ENCODE peak calls at places on chromosomes 16 and 17, in ten cellular contexts. D is WTC11; A is heart right ventricle; Q is astrocyte of the cerebellum; G is A673; O is NCI-H2081; I is occipital lobe; S is CD8-positive, alpha-beta memory T cell; H is progenitor cell of endocrine pancreas; K is natural killer cell treated with Interleukin-12 subunit alpha and Interleukin-12 subunit beta and Interleukin-15 and Interleukin-18, amount 100 ng/mL, for 72 hours. X is an unnamed sample.

GRCh38 chr17:75059369-75060345 is 12.6 kb downstream of the KCTD2 start:
- DNase-seq in A (no peak), I (peak), H (no peak), G (peak), D (no peak), O (no peak), S (no peak), K (no peak), Q (no peak), X (no peak)

GRCh38 chr16:77669057-77669456 is 53.3 kb upstream of the NUDT7 start:
- DNase-seq in A (no peak), G (no peak), K (no peak), D (no peak), I (no peak), S (no peak), Q (no peak), H (no peak), O (no peak), X (no peak)

GRCh38 chr16:9409753-9410493 is 318.5 kb downstream of the HAPSTR1 start:
- DNase-seq in G (no peak), A (no peak), O (no peak), S (no peak), D (no peak), K (no peak), I (no peak), H (no peak), Q (no peak), X (no peak)

GRCh38 chr17:78979780-78980623 is at the start of gene LGALS3BP:
- DNase-seq in A (peak), G (peak), S (no peak), I (peak), H (peak), D (peak), K (no peak), Q (peak), O (peak), X (no peak)

GRCh38 chr17:46772879-46773620 is 45.4 kb downstream of the WNT3 start:
- DNase-seq in Q (no peak), A (no peak), O (no peak), G (no peak), H (no peak), K (peak), I (no peak), D (peak), S (no peak), X (no peak)

GRCh38 chr17:3546997-3547396 is 10.6 kb downstream of the TRPV3 start:
- DNase-seq in O (no peak), Q (no peak), S (no peak), I (no peak), K (no peak), H (no peak), A (no peak), G (no peak), D (no peak), X (no peak)

GRCh38 chr17:27549251-27549919 is 81.6 kb upstream of the LGALS9 start:
- DNase-seq in D (no peak), G (no peak), I (no peak), Q (no peak), K (no peak), H (no peak), O (no peak), A (peak), S (no peak), X (no peak)

GRCh38 chr16:630815-631405 is at the start of gene WFIKKN1:
- DNase-seq in G (no peak), Q (no peak), H (peak), A (no peak), K (no peak), S (no peak), I (no peak), D (peak), O (no peak), X (no peak)

GRCh38 chr16:85430523-85431381 is 182.4 kb upstream of the GSE1 start:
- DNase-seq in G (no peak), D (peak), O (no peak), I (no peak), A (no peak), K (peak), Q (no peak), S (no peak), H (no peak), X (no peak)

GRCh38 chr17:47937915-47938314 is 3.5 kb upstream of the PNPO start:
- DNase-seq in I (no peak), K (no peak), S (no peak), G (no peak), A (no peak), D (no peak), H (no peak), Q (no peak), O (no peak), X (no peak)

GRCh38 chr16:26158142-26158759 is 466.5 kb downstream of the HS3ST4 start:
- DNase-seq in S (no peak), O (no peak), A (no peak), G (no peak), K (no peak), H (no peak), I (no peak), Q (no peak), D (no peak), X (no peak)

GRCh38 chr16:10871157-10871991 is 5.6 kb upstream of the CIITA start:
- DNase-seq in S (no peak), G (no peak), H (no peak), D (no peak), Q (peak), O (no peak), K (peak), A (peak), I (no peak), X (peak)

GRCh38 chr16:21684199-21684598 is 20.4 kb downstream of the OTOA start:
- DNase-seq in I (no peak), K (no peak), A (no peak), H (no peak), Q (no peak), S (no peak), O (peak), G (peak), D (peak), X (no peak)

GRCh38 chr16:10728035-10728462 is 15.6 kb upstream of the NUBP1 start:
- DNase-seq in S (no peak), K (no peak), Q (no peak), G (no peak), D (no peak), H (no peak), O (no peak), A (no peak), I (no peak), X (no peak)

GRCh38 chr16:24539850-24540484 is 601 bp downstream of the RBBP6 start:
- DNase-seq in A (peak), S (no peak), I (peak), G (peak), Q (no peak), D (no peak), O (no peak), H (no peak), K (peak), X (no peak)

GRCh38 chr17:11871773-11872172 is 125.5 kb downstream of the ZNF18 start:
- DNase-seq in G (no peak), O (no peak), H (no peak), I (no peak), S (no peak), K (no peak), Q (no peak), D (no peak), A (no peak), X (no peak)

GRCh38 chr17:10116676-10117075 is 81.7 kb downstream of the GAS7 start:
- DNase-seq in I (no peak), D (no peak), Q (no peak), A (no peak), G (no peak), S (no peak), O (no peak), H (no peak), K (no peak), X (no peak)

GRCh38 chr16:51615141-51615540 is 464.1 kb upstream of the SALL1 start:
- DNase-seq in O (no peak), K (no peak), S (no peak), A (no peak), G (no peak), H (no peak), D (no peak), I (no peak), Q (no peak), X (no peak)